ENCODE peak calls at places on chromosomes 2 and 18, in seven cellular contexts. N is caudate nucleus; F is tibial artery; Q is RPMI7951; G is activated CD8-positive, alpha-beta memory T cell treated with anti-CD3 and anti-CD28 coated beads, Interleukin-2, amount 50 U/mL, for 48 hours; M is Calu3; C is GM18507. V is an unnamed sample.

GRCh38 chr2:61660511-61661388 is 122.6 kb upstream of the XPO1 start:
- DNase-seq in C (no peak), M (peak; percentile 58), N (peak; percentile 20), G (no peak), F (no peak), Q (no peak), V (no peak)

GRCh38 chr18:12336251-12336650 is 28.2 kb downstream of the TUBB6 start:
- DNase-seq in G (no peak), M (no peak), F (no peak), Q (no peak), C (no peak), N (no peak), V (no peak)

GRCh38 chr2:238441262-238442114 is 14.8 kb downstream of the ASB1 start:
- DNase-seq in C (no peak), Q (no peak), M (no peak), N (no peak), G (peak; percentile 12), F (no peak), V (no peak)

GRCh38 chr18:42477261-42477660 is 522.2 kb downstream of the PIK3C3 start:
- DNase-seq in M (no peak), C (no peak), F (no peak), G (no peak), N (no peak), Q (no peak), V (no peak)

GRCh38 chr18:75170022-75170789 is 38.7 kb downstream of the PTGR3 start:
- DNase-seq in M (no peak), F (no peak), G (no peak), C (no peak), Q (no peak), N (no peak), V (no peak)

GRCh38 chr2:168254158-168254935 is 7.0 kb upstream of the STK39 start:
- DNase-seq in G (no peak), C (no peak), N (no peak), M (no peak), F (no peak), Q (peak; percentile 36), V (no peak)

GRCh38 chr2:69095246-69095645 is 82.3 kb downstream of the ANTXR1 start:
- DNase-seq in N (no peak), C (no peak), M (no peak), Q (no peak), F (peak; percentile 50), G (no peak), V (no peak)

GRCh38 chr2:151918308-151918707 is 90.1 kb upstream of the ARL5A start:
- DNase-seq in Q (no peak), F (peak; percentile 29), M (no peak), C (no peak), N (peak; percentile 27), G (no peak), V (no peak)

GRCh38 chr2:160282063-160282580 is 82.0 kb upstream of the ITGB6 start:
- DNase-seq in G (no peak), C (no peak), Q (peak; percentile 70), F (no peak), M (no peak), N (no peak), V (no peak)

GRCh38 chr2:201523506-201523905 is 72.0 kb downstream of the STRADB start:
- DNase-seq in G (no peak), Q (no peak), M (no peak), C (no peak), F (no peak), N (no peak), V (no peak)

GRCh38 chr2:3299130-3299529 is 78.5 kb downstream of the EIPR1 start:
- DNase-seq in C (no peak), G (no peak), Q (no peak), N (no peak), M (no peak), F (peak; percentile 14), V (no peak)

GRCh38 chr18:75211721-75212625 is 1.4 kb downstream of the TSHZ1 start:
- DNase-seq in N (no peak), F (peak; percentile 46), M (peak; percentile 37), Q (peak; percentile 28), C (no peak), G (peak; percentile 69), V (no peak)

GRCh38 chr2:9107168-9108025 is 99.2 kb upstream of the ASAP2 start:
- DNase-seq in F (no peak), G (peak; percentile 12), M (no peak), C (no peak), Q (no peak), N (no peak), V (no peak)

GRCh38 chr2:226354434-226354833 is 445.2 kb downstream of the IRS1 start:
- DNase-seq in M (no peak), Q (peak; percentile 36), N (no peak), F (no peak), G (no peak), C (no peak), V (no peak)

GRCh38 chr2:134465706-134466105 is 211.8 kb downstream of the MGAT5 start:
- DNase-seq in F (no peak), C (no peak), G (no peak), N (no peak), M (no peak), Q (no peak), V (no peak)

GRCh38 chr2:236662231-236663160 is 92.9 kb downstream of the ACKR3 start:
- DNase-seq in F (peak; percentile 20), Q (peak; percentile 33), G (no peak), M (no peak), C (no peak), N (no peak), V (no peak)

GRCh38 chr2:240637116-240637900 is 12.0 kb downstream of the GPR35 start:
- DNase-seq in Q (no peak), G (peak; percentile 45), C (no peak), N (no peak), F (no peak), M (no peak), V (no peak)

GRCh38 chr2:42060028-42060427 is 12.2 kb downstream of the PKDCC start:
- DNase-seq in C (no peak), Q (no peak), G (no peak), M (no peak), N (no peak), F (no peak), V (no peak)

GRCh38 chr2:26164641-26165211 is 8.2 kb upstream of the GAREM2 start:
- DNase-seq in F (no peak), N (no peak), C (no peak), Q (no peak), G (no peak), M (no peak), V (no peak)

GRCh38 chr2:94994914-94995236 is 30.6 kb upstream of the MAL start:
- DNase-seq in Q (no peak), G (no peak), F (no peak), C (no peak), N (no peak), M (no peak), V (no peak)

GRCh38 chr2:217367464-217367863 is 507.6 kb upstream of the TNP1 start:
- DNase-seq in M (no peak), G (no peak), F (no peak), N (no peak), C (no peak), Q (peak; percentile 78), V (no peak)

GRCh38 chr2:69133898-69134297 is 120.9 kb downstream of the ANTXR1 start:
- DNase-seq in Q (no peak), M (no peak), C (no peak), G (no peak), N (no peak), F (no peak), V (no peak)

GRCh38 chr18:75530548-75531211 is 103.2 kb upstream of the SMIM21 start:
- DNase-seq in M (no peak), F (no peak), Q (peak; percentile 88), G (no peak), N (no peak), C (no peak), V (no peak)

GRCh38 chr2:142724186-142724585 is 153.3 kb upstream of the KYNU start:
- DNase-seq in C (no peak), F (no peak), M (no peak), N (no peak), G (no peak), Q (no peak), V (no peak)

GRCh38 chr2:50514881-50515280 is 517.1 kb downstream of the NRXN1 start:
- DNase-seq in M (no peak), N (no peak), G (no peak), Q (no peak), F (no peak), C (no peak), V (no peak)

GRCh38 chr2:200275281-200276103 is 31.0 kb upstream of the SPATS2L start:
- DNase-seq in F (no peak), M (no peak), Q (no peak), N (no peak), C (no peak), G (no peak), V (no peak)

GRCh38 chr18:48202899-48203260 is 206.3 kb downstream of the ZBTB7C start:
- DNase-seq in G (no peak), F (no peak), Q (no peak), C (no peak), M (no peak), N (no peak), V (no peak)

GRCh38 chr2:96534131-96534530 is 2.4 kb upstream of the ARID5A start:
- DNase-seq in N (no peak), Q (no peak), F (no peak), M (no peak), C (no peak), G (no peak), V (no peak)

GRCh38 chr2:178882666-178883440 is 75.6 kb upstream of the TTN start:
- DNase-seq in N (no peak), F (peak; percentile 31), C (no peak), M (no peak), G (no peak), Q (peak; percentile 66), V (no peak)

GRCh38 chr18:26309283-26309682 is 83.0 kb downstream of the TAF4B start:
- DNase-seq in N (no peak), G (no peak), F (no peak), Q (no peak), M (no peak), C (no peak), V (no peak)

GRCh38 chr2:129708221-129708967 is 271.1 kb upstream of the RAB6C start:
- DNase-seq in N (no peak), G (no peak), C (no peak), F (no peak), Q (no peak), M (no peak), V (no peak)

GRCh38 chr2:233965032-233965614 is 48.0 kb downstream of the TRPM8 start:
- DNase-seq in G (no peak), F (no peak), M (no peak), N (no peak), Q (peak; percentile 94), C (no peak), V (no peak)

GRCh38 chr18:38076346-38077053 is 510.9 kb upstream of the CELF4 start:
- DNase-seq in C (no peak), G (no peak), M (no peak), N (no peak), Q (no peak), F (no peak), V (no peak)

GRCh38 chr2:12607971-12608370 is 108.8 kb upstream of the TRIB2 start:
- DNase-seq in F (no peak), M (no peak), C (no peak), G (no peak), Q (peak; percentile 67), N (no peak), V (no peak)

GRCh38 chr2:232103140-232103737 is 141.7 kb downstream of the DIS3L2 start:
- DNase-seq in F (no peak), N (no peak), C (no peak), M (no peak), Q (peak; percentile 33), G (no peak), V (no peak)

GRCh38 chr18:59699750-59700534 is 2.7 kb upstream of the CCBE1 start:
- DNase-seq in C (no peak), Q (no peak), G (no peak), N (no peak), M (no peak), F (no peak), V (no peak)

V was measured in GM19239.